ENCODE peak calls at places on chromosome 18, in five cellular contexts. One of them, this sample, is unnamed.

GRCh38 chr18:60649816-60650215 is 277.2 kb upstream of the MC4R start:
- DNase-seq in DMS153: peak
- DNase-seq in mesothelial cell of epicardium: no peak
- DNase-seq in stimulated activated CD8-positive, alpha-beta memory T cell treated with anti-CD3 and anti-CD28 coated beads, Interleukin-4, amount 100 ng/mL, for 4 hours: no peak
- DNase-seq in iris pigment epithelial cell: no peak
- DNase-seq in this sample: no peak

GRCh38 chr18:79460445-79461300 is 64.9 kb downstream of the NFATC1 start:
- DNase-seq in DMS153: no peak
- DNase-seq in mesothelial cell of epicardium: no peak
- DNase-seq in stimulated activated CD8-positive, alpha-beta memory T cell treated with anti-CD3 and anti-CD28 coated beads, Interleukin-4, amount 100 ng/mL, for 4 hours: no peak
- DNase-seq in iris pigment epithelial cell: no peak
- DNase-seq in this sample: no peak

GRCh38 chr18:13262839-13263691 is 44.5 kb downstream of the LDLRAD4 start:
- DNase-seq in DMS153: no peak
- DNase-seq in mesothelial cell of epicardium: no peak
- DNase-seq in stimulated activated CD8-positive, alpha-beta memory T cell treated with anti-CD3 and anti-CD28 coated beads, Interleukin-4, amount 100 ng/mL, for 4 hours: no peak
- DNase-seq in iris pigment epithelial cell: no peak
- DNase-seq in this sample: no peak

GRCh38 chr18:39841133-39842041 is 2113.6 kb upstream of the PIK3C3 start:
- DNase-seq in DMS153: peak
- DNase-seq in mesothelial cell of epicardium: peak
- DNase-seq in stimulated activated CD8-positive, alpha-beta memory T cell treated with anti-CD3 and anti-CD28 coated beads, Interleukin-4, amount 100 ng/mL, for 4 hours: no peak
- DNase-seq in iris pigment epithelial cell: peak
- DNase-seq in this sample: peak

GRCh38 chr18:75297731-75298130 is 87.1 kb downstream of the TSHZ1 start:
- DNase-seq in DMS153: no peak
- DNase-seq in mesothelial cell of epicardium: no peak
- DNase-seq in stimulated activated CD8-positive, alpha-beta memory T cell treated with anti-CD3 and anti-CD28 coated beads, Interleukin-4, amount 100 ng/mL, for 4 hours: no peak
- DNase-seq in iris pigment epithelial cell: no peak
- DNase-seq in this sample: no peak

GRCh38 chr18:69945220-69946114 is 2.2 kb downstream of the CD226 start:
- DNase-seq in DMS153: no peak
- DNase-seq in mesothelial cell of epicardium: no peak
- DNase-seq in stimulated activated CD8-positive, alpha-beta memory T cell treated with anti-CD3 and anti-CD28 coated beads, Interleukin-4, amount 100 ng/mL, for 4 hours: no peak
- DNase-seq in iris pigment epithelial cell: no peak
- DNase-seq in this sample: no peak

GRCh38 chr18:76446746-76447267 is 48.2 kb downstream of the ZNF516 start:
- DNase-seq in DMS153: no peak
- DNase-seq in mesothelial cell of epicardium: no peak
- DNase-seq in stimulated activated CD8-positive, alpha-beta memory T cell treated with anti-CD3 and anti-CD28 coated beads, Interleukin-4, amount 100 ng/mL, for 4 hours: no peak
- DNase-seq in iris pigment epithelial cell: no peak
- DNase-seq in this sample: no peak

GRCh38 chr18:57927511-57927910 is 116.5 kb upstream of the NEDD4L start:
- DNase-seq in DMS153: no peak
- DNase-seq in mesothelial cell of epicardium: no peak
- DNase-seq in stimulated activated CD8-positive, alpha-beta memory T cell treated with anti-CD3 and anti-CD28 coated beads, Interleukin-4, amount 100 ng/mL, for 4 hours: no peak
- DNase-seq in iris pigment epithelial cell: no peak
- DNase-seq in this sample: no peak

GRCh38 chr18:24659837-24660720 is 199.6 kb downstream of the HRH4 start:
- DNase-seq in DMS153: peak
- DNase-seq in mesothelial cell of epicardium: no peak
- DNase-seq in stimulated activated CD8-positive, alpha-beta memory T cell treated with anti-CD3 and anti-CD28 coated beads, Interleukin-4, amount 100 ng/mL, for 4 hours: no peak
- DNase-seq in iris pigment epithelial cell: no peak
- DNase-seq in this sample: no peak

GRCh38 chr18:79881695-79882094 is 69.8 kb downstream of the SLC66A2 start:
- DNase-seq in DMS153: no peak
- DNase-seq in mesothelial cell of epicardium: no peak
- DNase-seq in stimulated activated CD8-positive, alpha-beta memory T cell treated with anti-CD3 and anti-CD28 coated beads, Interleukin-4, amount 100 ng/mL, for 4 hours: no peak
- DNase-seq in iris pigment epithelial cell: no peak
- DNase-seq in this sample: no peak

GRCh38 chr18:52160652-52161051 is 179.3 kb upstream of the DCC start:
- DNase-seq in DMS153: no peak
- DNase-seq in mesothelial cell of epicardium: no peak
- DNase-seq in stimulated activated CD8-positive, alpha-beta memory T cell treated with anti-CD3 and anti-CD28 coated beads, Interleukin-4, amount 100 ng/mL, for 4 hours: no peak
- DNase-seq in iris pigment epithelial cell: no peak
- DNase-seq in this sample: peak

GRCh38 chr18:676747-677544 is 19.5 kb downstream of the TYMS start:
- DNase-seq in DMS153: no peak
- DNase-seq in mesothelial cell of epicardium: no peak
- DNase-seq in stimulated activated CD8-positive, alpha-beta memory T cell treated with anti-CD3 and anti-CD28 coated beads, Interleukin-4, amount 100 ng/mL, for 4 hours: no peak
- DNase-seq in iris pigment epithelial cell: no peak
- DNase-seq in this sample: no peak

This sample was measured in NCI-H460.